ENCODE peak calls at places on chromosomes 6 and 20, in eight cellular contexts. One of them, this sample, is unnamed.

GRCh38 chr6:6225885-6226284 is 94.6 kb downstream of the F13A1 start:
- DNase-seq in thyroid gland: peak; percentile 6
- DNase-seq in tibial nerve: no peak
- DNase-seq in prostate gland: no peak
- DNase-seq in stomach: no peak
- DNase-seq in IMR-90: no peak
- DNase-seq in upper lobe of left lung: no peak
- DNase-seq in H1: no peak
- DNase-seq in this sample: no peak

GRCh38 chr6:37083243-37084138 is 78.0 kb downstream of the FGD2 start:
- DNase-seq in thyroid gland: peak; percentile 43
- DNase-seq in tibial nerve: peak; percentile 44
- DNase-seq in prostate gland: peak; percentile 79
- DNase-seq in stomach: peak; percentile 58
- DNase-seq in IMR-90: peak; percentile 69
- DNase-seq in upper lobe of left lung: peak; percentile 81
- DNase-seq in H1: no peak
- DNase-seq in this sample: peak; percentile 90

GRCh38 chr20:35312348-35312747 is 20.1 kb upstream of the FAM83C start:
- DNase-seq in thyroid gland: no peak
- DNase-seq in tibial nerve: no peak
- DNase-seq in prostate gland: no peak
- DNase-seq in stomach: no peak
- DNase-seq in IMR-90: peak; percentile 96
- DNase-seq in upper lobe of left lung: no peak
- DNase-seq in H1: no peak
- DNase-seq in this sample: no peak

GRCh38 chr6:39124114-39124513 is 9.1 kb upstream of the SAYSD1 start:
- DNase-seq in thyroid gland: no peak
- DNase-seq in tibial nerve: no peak
- DNase-seq in prostate gland: no peak
- DNase-seq in stomach: no peak
- DNase-seq in IMR-90: no peak
- DNase-seq in upper lobe of left lung: no peak
- DNase-seq in H1: no peak
- DNase-seq in this sample: no peak

GRCh38 chr6:1242439-1242838 is 69.5 kb upstream of the FOXQ1 start:
- DNase-seq in thyroid gland: no peak
- DNase-seq in tibial nerve: no peak
- DNase-seq in prostate gland: no peak
- DNase-seq in stomach: no peak
- DNase-seq in IMR-90: peak; percentile 49
- DNase-seq in upper lobe of left lung: no peak
- DNase-seq in H1: no peak
- DNase-seq in this sample: no peak

GRCh38 chr6:53827485-53827884 is 32.7 kb downstream of the LRRC1 start:
- DNase-seq in thyroid gland: no peak
- DNase-seq in tibial nerve: no peak
- DNase-seq in prostate gland: no peak
- DNase-seq in stomach: no peak
- DNase-seq in IMR-90: no peak
- DNase-seq in upper lobe of left lung: no peak
- DNase-seq in H1: no peak
- DNase-seq in this sample: no peak

GRCh38 chr6:87093651-87094050 is 1.3 kb downstream of the CGA start:
- DNase-seq in thyroid gland: no peak
- DNase-seq in tibial nerve: no peak
- DNase-seq in prostate gland: no peak
- DNase-seq in stomach: no peak
- DNase-seq in IMR-90: peak; percentile 61
- DNase-seq in upper lobe of left lung: no peak
- DNase-seq in H1: no peak
- DNase-seq in this sample: no peak

GRCh38 chr6:150046943-150047342 is 21.6 kb upstream of the RAET1L start:
- DNase-seq in thyroid gland: no peak
- DNase-seq in tibial nerve: no peak
- DNase-seq in prostate gland: no peak
- DNase-seq in stomach: no peak
- DNase-seq in IMR-90: no peak
- DNase-seq in upper lobe of left lung: no peak
- DNase-seq in H1: no peak
- DNase-seq in this sample: no peak

GRCh38 chr20:46361386-46361785 is 45.0 kb downstream of the ELMO2 start:
- DNase-seq in thyroid gland: no peak
- DNase-seq in tibial nerve: no peak
- DNase-seq in prostate gland: no peak
- DNase-seq in stomach: no peak
- DNase-seq in IMR-90: no peak
- DNase-seq in upper lobe of left lung: no peak
- DNase-seq in H1: no peak
- DNase-seq in this sample: no peak

GRCh38 chr20:40176442-40176841 is 512.6 kb downstream of the MAFB start:
- DNase-seq in thyroid gland: no peak
- DNase-seq in tibial nerve: no peak
- DNase-seq in prostate gland: peak; percentile 85
- DNase-seq in stomach: no peak
- DNase-seq in IMR-90: no peak
- DNase-seq in upper lobe of left lung: no peak
- DNase-seq in H1: no peak
- DNase-seq in this sample: no peak

GRCh38 chr20:18650224-18650623 is 62.4 kb downstream of the DTD1 start:
- DNase-seq in thyroid gland: no peak
- DNase-seq in tibial nerve: no peak
- DNase-seq in prostate gland: no peak
- DNase-seq in stomach: no peak
- DNase-seq in IMR-90: no peak
- DNase-seq in upper lobe of left lung: no peak
- DNase-seq in H1: no peak
- DNase-seq in this sample: no peak

GRCh38 chr6:21390537-21391213 is 202.9 kb upstream of the SOX4 start:
- DNase-seq in thyroid gland: no peak
- DNase-seq in tibial nerve: no peak
- DNase-seq in prostate gland: no peak
- DNase-seq in stomach: no peak
- DNase-seq in IMR-90: no peak
- DNase-seq in upper lobe of left lung: no peak
- DNase-seq in H1: no peak
- DNase-seq in this sample: no peak

GRCh38 chr6:21396313-21396712 is 197.2 kb upstream of the SOX4 start:
- DNase-seq in thyroid gland: no peak
- DNase-seq in tibial nerve: no peak
- DNase-seq in prostate gland: no peak
- DNase-seq in stomach: no peak
- DNase-seq in IMR-90: peak; percentile 60
- DNase-seq in upper lobe of left lung: no peak
- DNase-seq in H1: no peak
- DNase-seq in this sample: no peak

GRCh38 chr6:21392177-21392576 is 201.4 kb upstream of the SOX4 start:
- DNase-seq in thyroid gland: no peak
- DNase-seq in tibial nerve: no peak
- DNase-seq in prostate gland: no peak
- DNase-seq in stomach: no peak
- DNase-seq in IMR-90: no peak
- DNase-seq in upper lobe of left lung: no peak
- DNase-seq in H1: no peak
- DNase-seq in this sample: no peak

GRCh38 chr6:21395121-21395520 is 198.4 kb upstream of the SOX4 start:
- DNase-seq in thyroid gland: no peak
- DNase-seq in tibial nerve: no peak
- DNase-seq in prostate gland: no peak
- DNase-seq in stomach: no peak
- DNase-seq in IMR-90: peak; percentile 4
- DNase-seq in upper lobe of left lung: no peak
- DNase-seq in H1: no peak
- DNase-seq in this sample: peak; percentile 8

DNA sequence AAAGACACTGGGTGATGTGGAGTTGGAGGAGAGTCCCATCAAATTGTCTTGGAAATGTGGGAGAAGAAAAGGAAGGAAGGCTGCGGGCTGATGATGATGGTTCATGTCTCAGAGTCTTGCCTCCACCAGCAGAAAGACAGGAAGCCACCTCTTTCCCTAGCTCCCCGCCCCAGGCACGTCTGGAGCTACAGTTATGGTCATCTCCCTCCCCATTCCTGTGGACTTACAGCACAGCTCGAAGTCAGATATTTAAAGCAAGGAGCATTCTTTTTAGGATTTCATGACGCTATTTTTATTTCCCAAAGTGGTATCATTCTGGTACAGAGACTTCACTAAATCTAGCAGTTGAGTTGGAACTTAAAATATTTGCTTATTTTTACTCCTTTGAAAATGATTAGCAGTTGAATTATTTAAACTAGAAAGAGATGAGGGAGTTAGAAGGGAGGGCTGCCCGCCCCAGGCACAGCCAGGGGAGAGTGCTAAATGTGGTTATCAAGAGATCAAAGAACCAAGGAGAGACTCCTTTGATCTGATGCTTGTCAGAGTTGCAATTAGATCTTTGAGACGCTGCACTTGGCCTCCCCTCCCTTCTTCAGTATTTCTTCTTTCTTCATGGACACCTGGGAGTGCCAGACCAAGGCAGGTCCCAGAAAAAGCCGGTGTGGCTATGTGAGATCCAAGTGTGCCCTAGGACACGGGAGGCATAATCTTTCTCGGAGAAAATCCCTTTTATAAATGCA is 200.0 kb upstream of the SOX4 start:
- DNase-seq in thyroid gland: no peak
- DNase-seq in tibial nerve: no peak
- DNase-seq in prostate gland: no peak
- DNase-seq in stomach: no peak
- DNase-seq in IMR-90: no peak
- DNase-seq in upper lobe of left lung: no peak
- DNase-seq in H1: no peak
- DNase-seq in this sample: no peak
- H3K27ac ChIP-seq in thyroid gland: no peak overlapping the region
- H3K27ac ChIP-seq in tibial nerve: no peak overlapping the region
- H3K27ac ChIP-seq in prostate gland: no peak overlapping the region
- H3K27ac ChIP-seq in stomach: no peak overlapping the region
- H3K27ac ChIP-seq in IMR-90: no peak overlapping the region
- H3K27ac ChIP-seq in upper lobe of left lung: no peak overlapping the region
- H3K27ac ChIP-seq in H1: no peak overlapping the region
- H3K27ac ChIP-seq in this sample: no peak overlapping the region

GRCh38 chr6:57317060-57317943 is at the start of gene PRIM2:
- DNase-seq in thyroid gland: peak; percentile 89
- DNase-seq in tibial nerve: peak; percentile 67
- DNase-seq in prostate gland: peak; percentile 83
- DNase-seq in stomach: peak; percentile 88
- DNase-seq in IMR-90: peak; percentile 76
- DNase-seq in upper lobe of left lung: peak; percentile 33
- DNase-seq in H1: peak; percentile 61
- DNase-seq in this sample: peak; percentile 87
- TF ChIP-seq POLR2A in thyroid gland: no peak
- TF ChIP-seq POLR2A in tibial nerve: peak; percentile 43
- TF ChIP-seq POLR2A in prostate gland: peak; percentile 28
- TF ChIP-seq POLR2A in stomach: no peak
- TF ChIP-seq POLR2A in IMR-90: peak; percentile 7
- TF ChIP-seq POLR2A in upper lobe of left lung: no peak
- TF ChIP-seq POLR2A in H1: peak; percentile 87
- TF ChIP-seq POLR2A in this sample: peak; percentile 64

DNA sequence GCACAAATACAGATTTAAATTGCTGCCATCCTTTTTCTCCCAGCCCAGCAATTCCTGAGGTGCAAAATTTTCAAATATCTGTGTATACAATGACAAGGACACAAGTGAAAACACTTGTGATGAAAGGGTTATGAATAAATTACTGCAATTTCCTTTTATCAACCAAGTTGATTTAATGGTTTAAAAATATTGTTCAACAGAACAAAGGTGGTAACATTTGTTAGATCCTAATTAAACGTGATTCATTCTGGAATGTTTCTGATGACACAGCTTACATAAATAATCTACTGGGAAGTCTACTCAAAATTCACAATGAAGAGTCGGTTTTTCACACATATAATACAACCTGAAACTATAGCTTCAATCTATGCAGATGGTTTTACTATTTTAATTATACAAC is 17.1 kb downstream of the B4GALT5 start:
- DNase-seq in thyroid gland: no peak
- DNase-seq in tibial nerve: no peak
- DNase-seq in prostate gland: no peak
- DNase-seq in stomach: no peak
- DNase-seq in IMR-90: no peak
- DNase-seq in upper lobe of left lung: no peak
- DNase-seq in H1: no peak
- DNase-seq in this sample: no peak
- H3K4me1 ChIP-seq in thyroid gland: peaks cover 16% of the 10 kb centered on the region
- H3K4me1 ChIP-seq in tibial nerve: peaks cover 32% of the 10 kb centered on the region
- H3K4me1 ChIP-seq in prostate gland: no peaks in the 10 kb centered on the region
- H3K4me1 ChIP-seq in stomach: peaks cover 100% of the 10 kb centered on the region
- H3K4me1 ChIP-seq in IMR-90: peaks cover 12% of the 10 kb centered on the region
- H3K4me1 ChIP-seq in upper lobe of left lung: peaks cover 54% of the 10 kb centered on the region
- H3K4me1 ChIP-seq in H1: peaks cover 16% of the 10 kb centered on the region
- H3K4me1 ChIP-seq in this sample: peaks cover 81% of the 10 kb centered on the region

DNA sequence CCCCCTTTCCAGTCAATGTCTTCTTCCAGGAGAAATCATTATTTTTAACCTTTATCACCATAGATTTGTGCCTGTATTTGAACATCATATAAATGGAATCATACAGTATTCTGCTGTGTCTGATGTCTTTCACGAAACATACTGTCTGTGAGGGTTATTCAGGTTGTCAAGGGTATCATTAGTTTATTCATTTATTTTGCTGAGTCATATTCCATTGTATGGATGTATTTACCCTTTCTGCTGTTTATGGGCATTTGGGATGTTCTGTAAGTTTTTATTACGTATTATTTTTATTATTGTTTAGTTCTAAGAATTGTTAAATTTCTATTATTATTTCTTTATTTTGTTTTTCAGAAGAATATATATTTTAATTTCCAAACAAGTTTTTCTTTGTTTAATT is 22.0 kb downstream of the DNPH1 start:
- DNase-seq in thyroid gland: no peak
- DNase-seq in tibial nerve: no peak
- DNase-seq in prostate gland: no peak
- DNase-seq in stomach: no peak
- DNase-seq in IMR-90: no peak
- DNase-seq in upper lobe of left lung: no peak
- DNase-seq in H1: no peak
- DNase-seq in this sample: no peak
- H3K27ac ChIP-seq in thyroid gland: no peak overlapping the region
- H3K27ac ChIP-seq in tibial nerve: no peak overlapping the region
- H3K27ac ChIP-seq in prostate gland: no peak overlapping the region
- H3K27ac ChIP-seq in stomach: no peak overlapping the region
- H3K27ac ChIP-seq in IMR-90: no peak overlapping the region
- H3K27ac ChIP-seq in upper lobe of left lung: no peak overlapping the region
- H3K27ac ChIP-seq in H1: no peak overlapping the region
- H3K27ac ChIP-seq in this sample: no peak overlapping the region

GRCh38 chr6:3751019-3751729 is at the start of gene PXDC1:
- DNase-seq in thyroid gland: peak; percentile 35
- DNase-seq in tibial nerve: no peak
- DNase-seq in prostate gland: no peak
- DNase-seq in stomach: no peak
- DNase-seq in IMR-90: no peak
- DNase-seq in upper lobe of left lung: peak; percentile 91
- DNase-seq in H1: no peak
- DNase-seq in this sample: peak; percentile 32
- TF ChIP-seq POLR2A in thyroid gland: no peak
- TF ChIP-seq POLR2A in tibial nerve: no peak
- TF ChIP-seq POLR2A in prostate gland: no peak
- TF ChIP-seq POLR2A in stomach: no peak
- TF ChIP-seq POLR2A in IMR-90: peak; percentile 93
- TF ChIP-seq POLR2A in upper lobe of left lung: no peak
- TF ChIP-seq POLR2A in H1: no peak
- TF ChIP-seq POLR2A in this sample: no peak

GRCh38 chr6:117681321-117681720 is 6.1 kb downstream of the NUS1 start:
- DNase-seq in thyroid gland: no peak
- DNase-seq in tibial nerve: no peak
- DNase-seq in prostate gland: no peak
- DNase-seq in stomach: no peak
- DNase-seq in IMR-90: no peak
- DNase-seq in upper lobe of left lung: no peak
- DNase-seq in H1: no peak
- DNase-seq in this sample: no peak
- H3K4me1 ChIP-seq in thyroid gland: peaks cover 39% of the 10 kb centered on the region
- H3K4me1 ChIP-seq in tibial nerve: peaks cover 15% of the 10 kb centered on the region
- H3K4me1 ChIP-seq in prostate gland: peaks cover 6% of the 10 kb centered on the region
- H3K4me1 ChIP-seq in stomach: peaks cover 88% of the 10 kb centered on the region
- H3K4me1 ChIP-seq in IMR-90: peaks cover 8% of the 10 kb centered on the region
- H3K4me1 ChIP-seq in upper lobe of left lung: peaks cover 26% of the 10 kb centered on the region
- H3K4me1 ChIP-seq in H1: peaks cover 2% of the 10 kb centered on the region
- H3K4me1 ChIP-seq in this sample: peaks cover 43% of the 10 kb centered on the region